ENCODE peak calls at places on chromosomes 3 and 15, in ten cellular contexts. I is AG09319; B is anterior cingulate cortex; L is LoVo; D is activated CD4-positive, alpha-beta T cell treated with anti-CD3 and anti-CD28 coated beads, Interleukin-2, amount 10 ng/mL, durations not matched to agents 7 days and 5 days; Y is nephron progenitor cell; G is NCI-H2081; H is CD14-positive monocyte; E is naive thymus-derived CD4-positive, alpha-beta T cell; T is uterus. S is an unnamed sample.

GRCh38 chr15:90376789-90377188 is 11.3 kb upstream of the IQGAP1 start:
- DNase-seq in Y (no peak), I (no peak), D (peak; percentile 82), G (no peak), L (no peak), H (no peak), B (no peak), T (no peak), E (peak; percentile 71), S (peak; percentile 87)

GRCh38 chr15:98134875-98135274 is 174.4 kb downstream of the ARRDC4 start:
- DNase-seq in T (no peak), I (no peak), D (no peak), G (no peak), E (no peak), L (no peak), B (no peak), Y (peak; percentile 26), H (no peak), S (no peak)

GRCh38 chr3:43286886-43287301 is 554 bp downstream of the SNRK start:
- DNase-seq in I (no peak), E (peak; percentile 41), G (no peak), T (no peak), H (no peak), D (peak; percentile 30), L (no peak), B (no peak), Y (no peak), S (peak; percentile 46)

GRCh38 chr15:75349851-75350588 is 3.2 kb downstream of the NEIL1 start:
- DNase-seq in L (no peak), H (peak; percentile 68), T (no peak), E (peak; percentile 86), B (no peak), D (peak; percentile 89), Y (no peak), G (no peak), I (no peak), S (peak; percentile 96)

GRCh38 chr15:66387176-66388056 is 704 bp downstream of the MAP2K1 start:
- DNase-seq in I (no peak), Y (peak; percentile 61), B (peak; percentile 37), G (peak; percentile 39), H (peak; percentile 74), E (peak; percentile 54), D (peak; percentile 63), L (peak; percentile 68), T (peak; percentile 65), S (peak; percentile 56)

GRCh38 chr3:40801276-40801675 is 276.5 kb downstream of the ZNF621 start:
- DNase-seq in L (no peak), T (no peak), Y (no peak), I (no peak), G (no peak), B (no peak), D (no peak), H (no peak), E (no peak), S (no peak)

GRCh38 chr3:13132281-13132680 is 59.1 kb upstream of the IQSEC1 start:
- DNase-seq in D (no peak), I (no peak), T (no peak), G (no peak), B (no peak), E (no peak), H (no peak), Y (no peak), L (no peak), S (no peak)

GRCh38 chr3:156161172-156161571 is 40.8 kb downstream of the KCNAB1 start:
- DNase-seq in E (no peak), H (no peak), T (no peak), L (no peak), Y (no peak), D (no peak), G (peak; percentile 63), I (no peak), B (no peak), S (no peak)

GRCh38 chr3:140848675-140849074 is 93.0 kb upstream of the SLC25A36 start:
- DNase-seq in H (no peak), D (no peak), B (no peak), T (no peak), I (no peak), G (no peak), E (no peak), Y (no peak), L (no peak), S (no peak)

GRCh38 chr3:129068291-129068886 is 7.8 kb downstream of the GP9 start:
- DNase-seq in B (no peak), L (no peak), I (no peak), Y (no peak), D (no peak), E (no peak), T (no peak), H (no peak), G (no peak), S (no peak)

GRCh38 chr15:61834076-61834697 is 226.1 kb downstream of the VPS13C start:
- DNase-seq in T (peak; percentile 89), I (peak; percentile 23), E (peak; percentile 69), D (peak; percentile 74), H (no peak), Y (peak; percentile 90), L (peak; percentile 81), G (peak; percentile 76), B (peak; percentile 47), S (peak; percentile 64)

GRCh38 chr15:57751177-57751800 is 44.8 kb downstream of the POLR2M start:
- DNase-seq in E (no peak), L (peak; percentile 29), D (no peak), G (no peak), T (no peak), H (no peak), B (no peak), Y (no peak), I (no peak), S (no peak)

GRCh38 chr3:53842436-53843194 is 3.6 kb downstream of the CHDH start:
- DNase-seq in E (no peak), L (peak; percentile 67), G (no peak), Y (no peak), B (peak; percentile 70), H (no peak), D (no peak), I (no peak), T (peak; percentile 46), S (no peak)

GRCh38 chr3:126496894-126497850 is 20.4 kb downstream of the UROC1 start:
- DNase-seq in B (no peak), L (no peak), E (no peak), D (no peak), H (no peak), T (no peak), I (no peak), Y (no peak), G (no peak), S (no peak)

GRCh38 chr3:139679218-139679617 is 1.4 kb upstream of the NMNAT3 start:
- DNase-seq in Y (no peak), H (no peak), E (no peak), T (no peak), L (no peak), B (no peak), D (no peak), G (no peak), I (no peak), S (no peak)

GRCh38 chr15:61013146-61013545 is 216.0 kb downstream of the RORA start:
- DNase-seq in Y (no peak), E (no peak), B (no peak), L (no peak), H (no peak), I (no peak), G (no peak), T (no peak), D (no peak), S (no peak)

GRCh38 chr15:67828379-67828968 is 3.2 kb downstream of the SKOR1 start:
- DNase-seq in I (no peak), H (no peak), Y (no peak), G (no peak), L (no peak), E (no peak), D (no peak), B (no peak), T (no peak), S (no peak)

GRCh38 chr3:177569823-177570657 is 372.8 kb upstream of the TBL1XR1 start:
- DNase-seq in L (no peak), H (no peak), Y (no peak), I (peak; percentile 69), D (no peak), G (no peak), B (no peak), T (no peak), E (no peak), S (no peak)

GRCh38 chr3:30681276-30682211 is 75.1 kb downstream of the TGFBR2 start:
- DNase-seq in G (no peak), H (no peak), Y (no peak), T (peak; percentile 42), D (no peak), L (no peak), E (no peak), B (no peak), I (peak; percentile 71), S (no peak)

GRCh38 chr3:10215578-10216368 is 32.5 kb upstream of the TATDN2 start:
- DNase-seq in E (no peak), I (no peak), G (no peak), T (no peak), D (no peak), Y (no peak), L (no peak), B (no peak), H (no peak), S (no peak)

GRCh38 chr15:28885630-28886430 is at the start of gene APBA2:
- DNase-seq in T (no peak), B (no peak), D (peak; percentile 42), I (no peak), H (no peak), L (no peak), G (peak; percentile 65), E (peak; percentile 72), Y (peak; percentile 69), S (peak; percentile 27)

GRCh38 chr15:101614001-101614585 is 38.1 kb downstream of the TM2D3 start:
- DNase-seq in G (no peak), Y (no peak), T (no peak), H (no peak), I (no peak), D (no peak), E (no peak), L (no peak), B (no peak), S (no peak)

GRCh38 chr3:170196833-170197232 is 15.3 kb upstream of the PHC3 start:
- DNase-seq in T (no peak), G (no peak), L (peak; percentile 41), E (no peak), I (no peak), D (no peak), H (no peak), Y (no peak), B (no peak), S (no peak)

GRCh38 chr3:124773351-124774304 is 43.4 kb downstream of the UMPS start:
- DNase-seq in B (no peak), T (no peak), E (no peak), Y (no peak), H (no peak), I (no peak), L (no peak), G (no peak), D (no peak), S (no peak)

S was measured in T-helper 1 cell.